ENCODE peak calls at places on chromosomes 16 and 17, in eight cellular contexts. P, W, J, K, A, Q, Y and V are unnamed samples.

GRCh38 chr16:58503166-58503862 is 3.4 kb downstream of the NDRG4 start:
- DNase-seq in P (no peak), W (no peak), Q (no peak), Y (no peak), A (no peak), K (no peak), J (no peak), V (no peak)

GRCh38 chr16:66441586-66442375 is 14.7 kb downstream of the BEAN1 start:
- DNase-seq in K (no peak), Q (no peak), Y (peak), W (no peak), A (peak), J (no peak), P (no peak), V (no peak)

GRCh38 chr17:77210331-77210730 is 69.6 kb downstream of the SEC14L1 start:
- DNase-seq in P (no peak), J (no peak), W (no peak), A (no peak), Q (no peak), K (no peak), Y (no peak), V (no peak)

GRCh38 chr16:86508028-86508946 is 2.0 kb upstream of the FOXF1 start:
- DNase-seq in W (no peak), Q (no peak), K (no peak), J (no peak), P (no peak), Y (no peak), A (peak), V (no peak)

GRCh38 chr16:23516366-23517137 is 6.3 kb upstream of the GGA2 start:
- DNase-seq in Y (no peak), P (no peak), Q (no peak), A (peak), W (no peak), K (no peak), J (no peak), V (no peak)

GRCh38 chr17:37818689-37819088 is 73.8 kb upstream of the HNF1B start:
- DNase-seq in K (no peak), Q (peak), J (peak), Y (no peak), P (peak), A (no peak), W (peak), V (no peak)

GRCh38 chr17:75856062-75856681 is 1.0 kb upstream of the WBP2 start:
- DNase-seq in J (peak), W (peak), Y (no peak), Q (peak), A (no peak), P (no peak), K (no peak), V (no peak)

GRCh38 chr16:78249056-78249455 is 149.6 kb downstream of the WWOX start:
- DNase-seq in K (no peak), P (peak), J (no peak), A (no peak), W (peak), Y (no peak), Q (peak), V (no peak)

GRCh38 chr16:77922355-77922754 is 100.0 kb upstream of the CLEC3A start:
- DNase-seq in Q (no peak), P (no peak), Y (no peak), A (no peak), J (no peak), W (no peak), K (no peak), V (no peak)

GRCh38 chr17:41930009-41930832 is at the start of gene ODAD4:
- DNase-seq in K (peak), A (peak), Q (peak), W (peak), J (peak), Y (peak), P (peak), V (peak)

GRCh38 chr17:33242725-33243124 is 50.4 kb downstream of the ASIC2 start:
- DNase-seq in J (peak), W (no peak), P (no peak), Q (no peak), Y (no peak), K (no peak), A (no peak), V (no peak)

GRCh38 chr17:1107777-1108559 is 71.8 kb downstream of the ABR start:
- DNase-seq in Q (no peak), A (no peak), Y (no peak), K (no peak), J (peak), W (no peak), P (no peak), V (no peak)

GRCh38 chr16:21101631-21102420 is 48.8 kb downstream of the DNAH3 start:
- DNase-seq in P (no peak), Y (peak), K (peak), Q (peak), W (no peak), A (peak), J (no peak), V (no peak)

GRCh38 chr16:54447606-54448440 is 161.2 kb upstream of the IRX3 start:
- DNase-seq in W (peak), K (peak), A (peak), P (no peak), Y (peak), J (no peak), Q (no peak), V (no peak)

GRCh38 chr17:8875957-8876356 is 8.5 kb upstream of the PIK3R6 start:
- DNase-seq in W (no peak), K (no peak), P (no peak), J (no peak), A (peak), Y (no peak), Q (no peak), V (no peak)

GRCh38 chr16:67025151-67025550 is 3.8 kb upstream of the CBFB start:
- DNase-seq in Y (no peak), K (no peak), J (no peak), Q (no peak), W (no peak), A (no peak), P (no peak), V (no peak)